ENCODE peak calls at places on chromosomes 6 and 20, in eight cellular contexts. D, G, B, A, O, K, R and C are unnamed samples.

GRCh38 chr6:105135056-105135455 is 44.8 kb downstream of the POPDC3 start:
- DNase-seq in D (peak; percentile 25), G (no peak), B (peak; percentile 40), A (no peak), O (no peak), K (no peak), R (no peak), C (no peak)

GRCh38 chr6:157596886-157597285 is 215.9 kb downstream of the ZDHHC14 start:
- DNase-seq in D (no peak), G (no peak), B (no peak), A (no peak), O (no peak), K (peak; percentile 27), R (no peak), C (no peak)

GRCh38 chr6:167553716-167554115 is 228.8 kb downstream of the TTLL2 start:
- DNase-seq in D (no peak), G (no peak), B (no peak), A (no peak), O (no peak), K (no peak), R (no peak), C (no peak)

GRCh38 chr6:112249489-112249888 is 4.9 kb downstream of the LAMA4 start:
- DNase-seq in D (no peak), G (no peak), B (no peak), A (no peak), O (no peak), K (no peak), R (no peak), C (no peak)

GRCh38 chr20:59013959-59014608 is 5.1 kb upstream of the TUBB1 start:
- DNase-seq in D (peak; percentile 65), G (no peak), B (no peak), A (no peak), O (peak; percentile 24), K (peak; percentile 54), R (no peak), C (no peak)

GRCh38 chr6:144152334-144152900 is 2.1 kb downstream of the STX11 start:
- DNase-seq in D (no peak), G (no peak), B (no peak), A (no peak), O (no peak), K (no peak), R (no peak), C (no peak)

GRCh38 chr6:134802426-134803058 is 147.4 kb downstream of the ALDH8A1 start:
- DNase-seq in D (no peak), G (no peak), B (no peak), A (no peak), O (no peak), K (no peak), R (no peak), C (no peak)

GRCh38 chr20:17910828-17911294 is 57.7 kb downstream of the SNX5 start:
- DNase-seq in D (peak; percentile 80), G (no peak), B (no peak), A (no peak), O (no peak), K (peak; percentile 82), R (no peak), C (no peak)

GRCh38 chr6:43780293-43780692 is 10.3 kb downstream of the VEGFA start:
- DNase-seq in D (no peak), G (no peak), B (no peak), A (no peak), O (no peak), K (no peak), R (no peak), C (no peak)

GRCh38 chr6:109059591-109060021 is 35.0 kb downstream of the SESN1 start:
- DNase-seq in D (peak; percentile 36), G (no peak), B (no peak), A (no peak), O (no peak), K (peak; percentile 32), R (no peak), C (no peak)

GRCh38 chr6:170087946-170088348 is 202.9 kb downstream of the DLL1 start:
- DNase-seq in D (no peak), G (no peak), B (no peak), A (peak; percentile 9), O (peak; percentile 66), K (no peak), R (no peak), C (no peak)

GRCh38 chr20:34377072-34377847 is 14.2 kb downstream of the ITCH start:
- DNase-seq in D (no peak), G (no peak), B (no peak), A (no peak), O (no peak), K (no peak), R (no peak), C (no peak)

GRCh38 chr6:22873531-22874136 is 304.3 kb downstream of the HDGFL1 start:
- DNase-seq in D (no peak), G (no peak), B (no peak), A (no peak), O (no peak), K (no peak), R (no peak), C (no peak)

GRCh38 chr6:28757429-28758045 is 166.2 kb downstream of the TRIM27 start:
- DNase-seq in D (no peak), G (no peak), B (no peak), A (peak; percentile 73), O (no peak), K (no peak), R (no peak), C (no peak)

GRCh38 chr6:128370072-128370471 is 150.3 kb downstream of the PTPRK start:
- DNase-seq in D (peak; percentile 84), G (no peak), B (no peak), A (no peak), O (no peak), K (peak; percentile 30), R (no peak), C (no peak)

GRCh38 chr6:3350252-3350826 is 91.6 kb downstream of the PSMG4 start:
- DNase-seq in D (no peak), G (no peak), B (no peak), A (no peak), O (no peak), K (no peak), R (no peak), C (no peak)

GRCh38 chr6:80638222-80639055 is 532.0 kb downstream of the BCKDHB start:
- DNase-seq in D (peak; percentile 63), G (no peak), B (peak; percentile 23), A (no peak), O (peak; percentile 2), K (peak; percentile 93), R (no peak), C (peak; percentile 76)

GRCh38 chr6:116385911-116386310 is 15.2 kb downstream of the DSE start:
- DNase-seq in D (no peak), G (no peak), B (no peak), A (no peak), O (no peak), K (no peak), R (no peak), C (no peak)

GRCh38 chr6:35552285-35552917 is 39.7 kb upstream of the TULP1 start:
- DNase-seq in D (no peak), G (no peak), B (peak; percentile 49), A (peak; percentile 79), O (peak; percentile 76), K (peak; percentile 15), R (no peak), C (no peak)

GRCh38 chr6:166156942-166157341 is 10.7 kb downstream of the TBXT start:
- DNase-seq in D (peak; percentile 10), G (no peak), B (peak; percentile 46), A (no peak), O (no peak), K (no peak), R (no peak), C (no peak)

GRCh38 chr6:138086573-138087196 is 20.5 kb downstream of the PERP start:
- DNase-seq in D (no peak), G (no peak), B (peak; percentile 57), A (peak; percentile 17), O (no peak), K (no peak), R (peak; percentile 72), C (no peak)

GRCh38 chr6:34940030-34940434 is 51.0 kb downstream of the ANKS1A start:
- DNase-seq in D (no peak), G (no peak), B (no peak), A (no peak), O (no peak), K (no peak), R (no peak), C (no peak)

GRCh38 chr20:651713-652610 is 1.0 kb downstream of the SRXN1 start:
- DNase-seq in D (no peak), G (no peak), B (no peak), A (no peak), O (peak; percentile 21), K (no peak), R (no peak), C (no peak)

GRCh38 chr6:108969776-108970175 is 121.6 kb downstream of the ARMC2 start:
- DNase-seq in D (no peak), G (no peak), B (no peak), A (no peak), O (no peak), K (no peak), R (no peak), C (no peak)

GRCh38 chr6:166633732-166634535 is 6.9 kb upstream of the RPS6KA2 start:
- DNase-seq in D (no peak), G (no peak), B (no peak), A (no peak), O (no peak), K (no peak), R (no peak), C (no peak)

GRCh38 chr20:37543828-37544227 is 16.2 kb upstream of the BLCAP start:
- DNase-seq in D (no peak), G (no peak), B (peak; percentile 42), A (no peak), O (no peak), K (peak; percentile 57), R (no peak), C (peak; percentile 48)

GRCh38 chr20:46688151-46689081 is 828 bp downstream of the TP53RK start:
- DNase-seq in D (no peak), G (no peak), B (no peak), A (no peak), O (no peak), K (no peak), R (no peak), C (no peak)

GRCh38 chr20:41889871-41890224 is 271.7 kb upstream of the CHD6 start:
- DNase-seq in D (no peak), G (no peak), B (no peak), A (no peak), O (no peak), K (no peak), R (no peak), C (no peak)

GRCh38 chr20:2771631-2772080 is 28.8 kb downstream of the CPXM1 start:
- DNase-seq in D (no peak), G (no peak), B (no peak), A (no peak), O (no peak), K (no peak), R (no peak), C (no peak)

GRCh38 chr6:151063339-151063738 is 176.4 kb upstream of the AKAP12 start:
- DNase-seq in D (no peak), G (no peak), B (no peak), A (no peak), O (no peak), K (peak; percentile 57), R (no peak), C (no peak)

GRCh38 chr20:10511507-10512231 is 76.6 kb downstream of the SLX4IP start:
- DNase-seq in D (peak; percentile 94), G (no peak), B (peak; percentile 57), A (peak; percentile 39), O (peak; percentile 77), K (peak; percentile 99), R (no peak), C (peak; percentile 76)

GRCh38 chr6:31844507-31844906 is 17.0 kb downstream of the HSPA1B start:
- DNase-seq in D (no peak), G (no peak), B (no peak), A (no peak), O (no peak), K (no peak), R (no peak), C (no peak)

GRCh38 chr6:142331075-142331551 is 29.3 kb downstream of the ADGRG6 start:
- DNase-seq in D (no peak), G (no peak), B (no peak), A (no peak), O (peak; percentile 14), K (no peak), R (no peak), C (no peak)

GRCh38 chr6:110495949-110496348 is 19.5 kb upstream of the SLC22A16 start:
- DNase-seq in D (no peak), G (no peak), B (peak; percentile 31), A (no peak), O (no peak), K (no peak), R (no peak), C (no peak)